ENCODE peak calls at places on chromosomes 6 and 20, in six cellular contexts. A is activated T-cell treated with anti-CD3 and anti-CD28 coated beads for 4 hours; R is CD4-positive, alpha-beta T cell; L is HFF-Myc; O is amniotic stem cell; N is germinal center. K is an unnamed sample.
A peak's percentile ranks its signal among the peaks of the same experiment; 100 is the strongest.

GRCh38 chr6:140744648-140745320 is 1370.3 kb upstream of the CITED2 start:
- DNase-seq in A (no peak), L (no peak), N (no peak), O (peak; percentile 2), R (no peak), K (no peak)

GRCh38 chr20:63628246-63628975 is 1.5 kb upstream of the GMEB2 start:
- DNase-seq in A (peak; percentile 53), R (peak; percentile 43), L (peak; percentile 59), N (no peak), O (no peak), K (peak; percentile 49)

GRCh38 chr6:143038845-143039244 is 21.8 kb upstream of the AIG1 start:
- DNase-seq in A (no peak), O (no peak), R (no peak), L (no peak), N (no peak), K (peak; percentile 47)

GRCh38 chr6:37048851-37049734 is 43.6 kb downstream of the FGD2 start:
- DNase-seq in L (peak; percentile 72), A (peak; percentile 63), O (peak; percentile 61), N (peak; percentile 79), R (peak; percentile 67), K (peak; percentile 38)

GRCh38 chr20:57792386-57793095 is 82.7 kb upstream of the PMEPA1 start:
- DNase-seq in R (no peak), N (no peak), A (no peak), L (no peak), O (no peak), K (no peak)

GRCh38 chr6:111715321-111715720 is 109.6 kb upstream of the TRAF3IP2 start:
- DNase-seq in N (no peak), A (no peak), O (no peak), R (no peak), L (no peak), K (no peak)

GRCh38 chr6:5752282-5752681 is 254.4 kb downstream of the NRN1 start:
- DNase-seq in N (no peak), O (peak; percentile 33), A (no peak), R (no peak), L (peak; percentile 46), K (no peak)

GRCh38 chr6:44960898-44961297 is 367.2 kb upstream of the RUNX2 start:
- DNase-seq in R (no peak), A (no peak), L (no peak), N (no peak), O (no peak), K (no peak)

GRCh38 chr6:89475106-89475505 is 42.2 kb downstream of the ANKRD6 start:
- DNase-seq in R (no peak), N (no peak), L (no peak), A (no peak), O (no peak), K (no peak)

GRCh38 chr6:30127238-30128093 is 8.5 kb upstream of the TRIM40 start:
- DNase-seq in O (no peak), R (no peak), L (no peak), N (no peak), A (no peak), K (no peak)

GRCh38 chr6:112193535-112194051 is 60.8 kb downstream of the LAMA4 start:
- DNase-seq in R (no peak), O (no peak), L (no peak), N (no peak), A (no peak), K (no peak)

GRCh38 chr6:149347067-149347466 is 29.6 kb downstream of the TAB2 start:
- DNase-seq in L (no peak), O (no peak), R (no peak), N (no peak), A (no peak), K (no peak)

GRCh38 chr20:35023624-35024023 is 68.0 kb downstream of the MYH7B start:
- DNase-seq in R (no peak), A (no peak), N (no peak), L (no peak), O (no peak), K (no peak)

GRCh38 chr6:53326372-53327016 is 22.3 kb downstream of the ELOVL5 start:
- DNase-seq in L (peak; percentile 87), R (no peak), A (no peak), O (peak; percentile 96), N (no peak), K (no peak)

GRCh38 chr6:142285235-142286087 is 16.3 kb upstream of the ADGRG6 start:
- DNase-seq in N (no peak), L (no peak), R (no peak), O (no peak), A (no peak), K (no peak)

GRCh38 chr6:89494131-89494793 is 61.3 kb downstream of the ANKRD6 start:
- DNase-seq in N (peak; percentile 32), R (no peak), O (no peak), L (no peak), A (no peak), K (peak; percentile 85)

GRCh38 chr6:148287979-148288378 is 54.7 kb upstream of the SASH1 start:
- DNase-seq in O (no peak), A (no peak), L (no peak), R (no peak), N (no peak), K (no peak)

GRCh38 chr6:120873125-120873865 is 461.0 kb downstream of the TBC1D32 start:
- DNase-seq in O (no peak), N (no peak), R (no peak), L (no peak), A (no peak), K (no peak)

GRCh38 chr20:2692886-2693285 is 306 bp downstream of the EBF4 start:
- DNase-seq in L (no peak), A (no peak), N (no peak), O (no peak), R (no peak), K (no peak)

GRCh38 chr6:25083784-25084507 is 148.2 kb upstream of the RIPOR2 start:
- DNase-seq in N (no peak), O (no peak), A (no peak), R (no peak), L (no peak), K (no peak)

GRCh38 chr6:123742626-123743025 is 61.0 kb upstream of the NKAIN2 start:
- DNase-seq in O (no peak), R (no peak), A (no peak), L (no peak), N (no peak), K (no peak)

GRCh38 chr20:39800548-39800947 is 838.4 kb downstream of the DHX35 start:
- DNase-seq in R (no peak), A (no peak), L (peak; percentile 26), N (no peak), O (peak; percentile 50), K (no peak)

GRCh38 chr20:371755-372542 is 8.6 kb upstream of the TRIB3 start:
- DNase-seq in A (no peak), R (no peak), O (peak; percentile 45), L (peak; percentile 68), N (no peak), K (no peak)

GRCh38 chr6:151389640-151390275 is 1.6 kb downstream of the ZBTB2 start:
- DNase-seq in N (peak; percentile 40), A (peak; percentile 20), O (peak; percentile 57), L (no peak), R (no peak), K (peak; percentile 76)

GRCh38 chr6:13305256-13305650 is 23.1 kb downstream of the TBC1D7 start:
- DNase-seq in O (no peak), N (peak; percentile 42), L (no peak), R (no peak), A (no peak), K (no peak)

GRCh38 chr6:135870722-135871121 is 19.2 kb downstream of the PDE7B start:
- DNase-seq in L (peak; percentile 80), A (no peak), R (no peak), O (no peak), N (no peak), K (no peak)

GRCh38 chr6:78436335-78436734 is 431.0 kb upstream of the IRAK1BP1 start:
- DNase-seq in A (no peak), L (peak; percentile 1), O (peak; percentile 23), R (no peak), N (no peak), K (no peak)

GRCh38 chr6:37507690-37508421 is 8.2 kb upstream of the CCDC167 start:
- DNase-seq in L (no peak), A (no peak), N (no peak), O (no peak), R (no peak), K (no peak)

GRCh38 chr20:62921119-62921687 is 5.1 kb downstream of the DIDO1 start:
- DNase-seq in L (no peak), O (no peak), N (peak; percentile 51), A (peak; percentile 49), R (no peak), K (peak; percentile 70)